ENCODE peak calls at places on chromosomes 12 and 14, in six cellular contexts. One of them, this sample, is unnamed.

GRCh38 chr12:3461391-3461790 is 29.6 kb upstream of the PRMT8 start:
- DNase-seq in fibroblast of lung: no peak
- DNase-seq in GM23338: no peak
- DNase-seq in dorsolateral prefrontal cortex: no peak
- DNase-seq in lung: no peak
- DNase-seq in upper lobe of right lung: no peak
- DNase-seq in this sample: no peak

GRCh38 chr12:116528067-116528466 is 31.1 kb upstream of the MAP1LC3B2 start:
- DNase-seq in fibroblast of lung: peak
- DNase-seq in GM23338: no peak
- DNase-seq in dorsolateral prefrontal cortex: no peak
- DNase-seq in lung: no peak
- DNase-seq in upper lobe of right lung: no peak
- DNase-seq in this sample: no peak

GRCh38 chr12:74817499-74817898 is 279.9 kb downstream of the ATXN7L3B start:
- DNase-seq in fibroblast of lung: no peak
- DNase-seq in GM23338: no peak
- DNase-seq in dorsolateral prefrontal cortex: no peak
- DNase-seq in lung: no peak
- DNase-seq in upper lobe of right lung: no peak
- DNase-seq in this sample: no peak

GRCh38 chr12:89971880-89972279 is 263.2 kb upstream of the ATP2B1 start:
- DNase-seq in fibroblast of lung: peak
- DNase-seq in GM23338: no peak
- DNase-seq in dorsolateral prefrontal cortex: no peak
- DNase-seq in lung: no peak
- DNase-seq in upper lobe of right lung: no peak
- DNase-seq in this sample: peak

GRCh38 chr14:104576607-104577332 is 2.8 kb upstream of the C14orf180 start:
- DNase-seq in fibroblast of lung: no peak
- DNase-seq in GM23338: no peak
- DNase-seq in dorsolateral prefrontal cortex: no peak
- DNase-seq in lung: no peak
- DNase-seq in upper lobe of right lung: no peak
- DNase-seq in this sample: no peak

GRCh38 chr12:119819322-119819721 is 57.8 kb downstream of the CIT start:
- DNase-seq in fibroblast of lung: no peak
- DNase-seq in GM23338: no peak
- DNase-seq in dorsolateral prefrontal cortex: no peak
- DNase-seq in lung: no peak
- DNase-seq in upper lobe of right lung: no peak
- DNase-seq in this sample: no peak

GRCh38 chr14:70378687-70379086 is 19.2 kb upstream of the COX16 start:
- DNase-seq in fibroblast of lung: no peak
- DNase-seq in GM23338: no peak
- DNase-seq in dorsolateral prefrontal cortex: no peak
- DNase-seq in lung: no peak
- DNase-seq in upper lobe of right lung: no peak
- DNase-seq in this sample: no peak

GRCh38 chr14:98136019-98136418 is 1136.0 kb downstream of the BCL11B start:
- DNase-seq in fibroblast of lung: no peak
- DNase-seq in GM23338: no peak
- DNase-seq in dorsolateral prefrontal cortex: no peak
- DNase-seq in lung: no peak
- DNase-seq in upper lobe of right lung: no peak
- DNase-seq in this sample: no peak

GRCh38 chr12:45200497-45201043 is 15.3 kb upstream of the ANO6 start:
- DNase-seq in fibroblast of lung: no peak
- DNase-seq in GM23338: no peak
- DNase-seq in dorsolateral prefrontal cortex: no peak
- DNase-seq in lung: no peak
- DNase-seq in upper lobe of right lung: no peak
- DNase-seq in this sample: peak

GRCh38 chr12:118981285-118982201 is at the start of gene SRRM4:
- DNase-seq in fibroblast of lung: no peak
- DNase-seq in GM23338: peak
- DNase-seq in dorsolateral prefrontal cortex: peak
- DNase-seq in lung: no peak
- DNase-seq in upper lobe of right lung: peak
- DNase-seq in this sample: no peak

GRCh38 chr12:113802000-113802749 is 163.9 kb downstream of the RBM19 start:
- DNase-seq in fibroblast of lung: no peak
- DNase-seq in GM23338: no peak
- DNase-seq in dorsolateral prefrontal cortex: peak
- DNase-seq in lung: no peak
- DNase-seq in upper lobe of right lung: peak
- DNase-seq in this sample: no peak

GRCh38 chr12:14960548-14961465 is 594 bp downstream of the ARHGDIB start:
- DNase-seq in fibroblast of lung: peak
- DNase-seq in GM23338: peak
- DNase-seq in dorsolateral prefrontal cortex: no peak
- DNase-seq in lung: peak
- DNase-seq in upper lobe of right lung: peak
- DNase-seq in this sample: peak

GRCh38 chr12:64609543-64610091 is 678 bp upstream of the RASSF3 start:
- DNase-seq in fibroblast of lung: peak
- DNase-seq in GM23338: no peak
- DNase-seq in dorsolateral prefrontal cortex: no peak
- DNase-seq in lung: no peak
- DNase-seq in upper lobe of right lung: no peak
- DNase-seq in this sample: peak

DNA sequence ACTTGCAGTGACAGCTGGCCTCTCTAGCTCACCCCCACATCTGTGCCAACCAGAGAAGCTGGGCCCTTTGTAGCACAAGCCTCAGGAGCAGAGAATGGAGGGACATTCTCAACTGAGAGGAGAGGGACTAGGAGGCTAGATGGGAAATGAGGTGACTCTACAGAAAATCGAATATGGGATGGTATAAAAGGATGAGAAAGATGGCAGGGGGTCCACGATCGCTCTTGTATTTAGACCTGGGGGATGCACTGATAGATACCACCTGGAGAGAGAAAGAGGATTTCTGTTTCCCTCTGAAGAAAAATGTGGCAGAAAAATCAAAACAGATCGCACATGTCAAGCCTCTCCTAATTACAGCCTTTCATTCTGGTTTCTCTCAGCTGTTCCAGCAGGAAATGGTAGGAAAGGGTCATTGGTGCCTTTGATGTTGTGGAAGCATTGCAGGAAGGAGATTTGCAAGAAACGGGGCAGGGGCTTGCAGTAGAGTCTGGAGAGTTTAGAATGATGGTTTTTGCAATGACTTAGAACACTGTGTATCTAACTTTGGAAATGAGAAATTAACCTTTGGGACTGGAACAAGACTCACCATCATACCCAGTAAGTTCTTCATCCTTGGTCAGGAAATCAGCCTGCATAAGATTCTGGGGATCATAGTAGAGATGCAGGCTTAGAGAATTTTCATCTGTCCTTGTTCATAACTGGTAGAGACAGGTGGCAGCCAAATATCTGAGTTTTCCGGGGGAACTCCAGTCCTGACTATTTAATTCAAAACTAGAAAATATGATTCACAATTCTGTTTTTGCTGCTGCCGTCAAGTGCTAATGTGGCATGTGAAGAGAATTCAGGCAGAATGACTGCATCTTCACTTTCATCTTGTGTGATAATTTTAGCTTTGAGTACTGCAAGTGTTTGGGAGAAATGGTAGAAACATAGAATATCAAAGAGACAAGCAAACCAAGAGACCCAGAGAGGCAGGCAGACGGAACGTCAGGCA is 98.8 kb downstream of the DAD1 start:
- DNase-seq in fibroblast of lung: no peak
- DNase-seq in GM23338: no peak
- DNase-seq in dorsolateral prefrontal cortex: no peak
- DNase-seq in lung: no peak
- DNase-seq in upper lobe of right lung: no peak
- DNase-seq in this sample: no peak
- H3K4me3 ChIP-seq in fibroblast of lung: no peak
- H3K4me3 ChIP-seq in GM23338: no peak
- H3K4me3 ChIP-seq in dorsolateral prefrontal cortex: no peak
- H3K4me3 ChIP-seq in lung: no peak
- H3K4me3 ChIP-seq in upper lobe of right lung: no peak
- H3K4me3 ChIP-seq in this sample: no peak

GRCh38 chr12:12806784-12807516 is 6.2 kb upstream of the DDX47 start:
- DNase-seq in fibroblast of lung: no peak
- DNase-seq in GM23338: no peak
- DNase-seq in dorsolateral prefrontal cortex: no peak
- DNase-seq in lung: no peak
- DNase-seq in upper lobe of right lung: no peak
- DNase-seq in this sample: no peak

GRCh38 chr12:12803186-12803585 is 10.0 kb upstream of the DDX47 start:
- DNase-seq in fibroblast of lung: peak
- DNase-seq in GM23338: peak
- DNase-seq in dorsolateral prefrontal cortex: no peak
- DNase-seq in lung: peak
- DNase-seq in upper lobe of right lung: peak
- DNase-seq in this sample: peak

GRCh38 chr12:12804432-12804886 is 8.7 kb upstream of the DDX47 start:
- DNase-seq in fibroblast of lung: peak
- DNase-seq in GM23338: no peak
- DNase-seq in dorsolateral prefrontal cortex: no peak
- DNase-seq in lung: no peak
- DNase-seq in upper lobe of right lung: no peak
- DNase-seq in this sample: peak

GRCh38 chr12:12801649-12802048 is 11.5 kb upstream of the DDX47 start:
- DNase-seq in fibroblast of lung: no peak
- DNase-seq in GM23338: no peak
- DNase-seq in dorsolateral prefrontal cortex: no peak
- DNase-seq in lung: no peak
- DNase-seq in upper lobe of right lung: no peak
- DNase-seq in this sample: no peak

DNA sequence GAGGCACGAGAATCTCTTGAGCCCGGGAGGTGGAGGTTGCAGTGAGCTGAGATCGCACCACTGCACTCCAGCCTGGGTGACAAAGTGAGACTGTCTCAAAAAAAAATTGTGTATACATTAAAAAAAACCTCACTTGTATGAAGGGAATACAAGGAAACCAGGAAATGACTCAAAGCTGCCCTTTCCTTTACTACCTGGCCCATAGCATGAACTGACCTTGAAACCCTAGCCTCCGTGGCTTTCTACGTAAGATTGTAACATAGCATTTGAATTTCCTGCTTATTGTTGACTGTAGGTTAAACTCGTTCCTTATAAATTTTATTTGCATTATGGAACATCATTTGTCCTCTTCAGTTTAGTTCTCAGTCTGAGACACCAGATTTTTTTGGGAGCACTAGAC is 9.1 kb upstream of the DDX47 start:
- DNase-seq in fibroblast of lung: peak
- DNase-seq in GM23338: no peak
- DNase-seq in dorsolateral prefrontal cortex: no peak
- DNase-seq in lung: no peak
- DNase-seq in upper lobe of right lung: no peak
- DNase-seq in this sample: peak
- H3K4me3 ChIP-seq in fibroblast of lung: no peak
- H3K4me3 ChIP-seq in GM23338: no peak
- H3K4me3 ChIP-seq in dorsolateral prefrontal cortex: no peak
- H3K4me3 ChIP-seq in lung: no peak
- H3K4me3 ChIP-seq in upper lobe of right lung: no peak
- H3K4me3 ChIP-seq in this sample: no peak

GRCh38 chr14:77470192-77470870 is 12.4 kb downstream of the AHSA1 start:
- DNase-seq in fibroblast of lung: no peak
- DNase-seq in GM23338: peak
- DNase-seq in dorsolateral prefrontal cortex: no peak
- DNase-seq in lung: no peak
- DNase-seq in upper lobe of right lung: no peak
- DNase-seq in this sample: no peak
- H3K4me3 ChIP-seq in fibroblast of lung: no peak
- H3K4me3 ChIP-seq in GM23338: no peak
- H3K4me3 ChIP-seq in dorsolateral prefrontal cortex: no peak
- H3K4me3 ChIP-seq in lung: no peak
- H3K4me3 ChIP-seq in upper lobe of right lung: no peak
- H3K4me3 ChIP-seq in this sample: no peak

GRCh38 chr14:91554535-91555332 is 44.6 kb upstream of the PPP4R3A start:
- DNase-seq in fibroblast of lung: no peak
- DNase-seq in GM23338: no peak
- DNase-seq in dorsolateral prefrontal cortex: no peak
- DNase-seq in lung: no peak
- DNase-seq in upper lobe of right lung: no peak
- DNase-seq in this sample: no peak

DNA sequence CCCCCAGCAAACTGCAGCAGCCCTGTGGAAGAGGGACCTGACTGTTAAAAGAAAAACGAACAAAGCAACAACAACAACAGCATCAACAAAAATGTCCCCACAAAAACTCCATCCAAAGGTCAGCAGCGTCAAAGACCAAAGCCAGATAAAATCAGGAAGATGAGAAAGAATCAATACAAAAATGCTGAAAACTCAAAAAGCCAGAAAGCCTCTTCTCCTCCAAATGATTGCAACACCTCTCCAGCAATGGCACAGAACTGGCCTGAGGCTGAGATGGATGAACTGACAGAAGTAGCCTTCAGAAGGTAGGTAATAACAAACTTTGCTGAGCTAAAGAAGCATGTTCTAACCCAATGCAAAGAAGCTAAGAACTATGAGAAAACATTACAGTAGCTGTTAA is 45.4 kb upstream of the PPP4R3A start:
- DNase-seq in fibroblast of lung: no peak
- DNase-seq in GM23338: no peak
- DNase-seq in dorsolateral prefrontal cortex: no peak
- DNase-seq in lung: no peak
- DNase-seq in upper lobe of right lung: no peak
- DNase-seq in this sample: no peak
- H3K4me3 ChIP-seq in fibroblast of lung: no peak
- H3K4me3 ChIP-seq in GM23338: no peak
- H3K4me3 ChIP-seq in dorsolateral prefrontal cortex: no peak
- H3K4me3 ChIP-seq in lung: no peak
- H3K4me3 ChIP-seq in upper lobe of right lung: no peak
- H3K4me3 ChIP-seq in this sample: no peak